ENCODE peak calls at places on chromosome 17, in nine cellular contexts. S is lower lobe of right lung, V is A549, F is tibial artery, M is mesenchymal stem cell, A is AG04450, C is stomach, Z is OCI-LY7, W is small intestine. R is an unnamed sample.

GRCh38 chr17:16918443-16918842 is 53.5 kb downstream of the TNFRSF13B start:
- DNase-seq in M (no peak), S (peak; percentile 20), Z (no peak), A (no peak), W (no peak), F (no peak), C (peak; percentile 7), V (no peak), R (peak; percentile 27)

GRCh38 chr17:51745993-51746392 is 412.5 kb downstream of the CA10 start:
- DNase-seq in Z (no peak), F (no peak), A (no peak), W (no peak), V (peak; percentile 18), S (no peak), M (no peak), C (no peak), R (no peak)

GRCh38 chr17:42118545-42118944 is 2.6 kb downstream of the KAT2A start:
- DNase-seq in S (no peak), V (peak; percentile 61), A (no peak), M (peak; percentile 37), Z (peak; percentile 71), C (peak; percentile 50), F (no peak), W (peak; percentile 37), R (no peak)

GRCh38 chr17:79023886-79024771 is at the start of gene C1QTNF1:
- DNase-seq in V (peak; percentile 35), M (peak; percentile 60), Z (no peak), F (peak; percentile 84), S (peak; percentile 69), W (peak; percentile 49), A (no peak), C (peak; percentile 49), R (peak; percentile 73)

GRCh38 chr17:72691601-72692000 is 400.9 kb downstream of the SLC39A11 start:
- DNase-seq in V (peak; percentile 57), Z (no peak), W (no peak), F (no peak), A (peak; percentile 78), S (no peak), C (no peak), M (no peak), R (no peak)

GRCh38 chr17:21042434-21043295 is at the start of gene USP22:
- DNase-seq in M (no peak), F (no peak), S (peak; percentile 66), C (peak; percentile 31), Z (peak; percentile 98), A (no peak), W (no peak), V (no peak), R (peak; percentile 40)

GRCh38 chr17:57570740-57571344 is 174.3 kb downstream of the CCDC182 start:
- DNase-seq in Z (no peak), C (no peak), A (no peak), M (no peak), F (no peak), V (no peak), W (no peak), S (no peak), R (no peak)

GRCh38 chr17:78650093-78650715 is 73.0 kb upstream of the DNAH17 start:
- DNase-seq in F (no peak), Z (no peak), A (no peak), S (no peak), C (no peak), V (peak; percentile 37), W (no peak), M (no peak), R (no peak)

GRCh38 chr17:30720013-30720471 is 104.5 kb downstream of the CRLF3 start:
- DNase-seq in F (peak; percentile 58), S (peak; percentile 26), C (peak; percentile 15), W (no peak), V (no peak), A (no peak), Z (no peak), M (no peak), R (peak; percentile 14)

GRCh38 chr17:8473451-8474192 is 37.9 kb downstream of the NDEL1 start:
- DNase-seq in V (no peak), W (no peak), A (no peak), C (no peak), M (no peak), Z (no peak), S (no peak), F (no peak), R (no peak)

GRCh38 chr17:8576895-8577294 is 53.6 kb downstream of the MYH10 start:
- DNase-seq in F (no peak), M (no peak), A (no peak), Z (no peak), C (no peak), V (no peak), W (no peak), S (no peak), R (no peak)

GRCh38 chr17:61689610-61690180 is 98.7 kb upstream of the NACA2 start:
- DNase-seq in A (no peak), C (no peak), S (no peak), W (no peak), F (no peak), V (no peak), M (peak; percentile 24), Z (no peak), R (no peak)

GRCh38 chr17:72139213-72139612 is 18.4 kb downstream of the SOX9 start:
- DNase-seq in M (peak; percentile 48), Z (no peak), A (no peak), C (no peak), F (no peak), V (no peak), S (no peak), W (no peak), R (no peak)

GRCh38 chr17:55632893-55633292 is 89.8 kb downstream of the TMEM100 start:
- DNase-seq in C (no peak), S (no peak), Z (no peak), M (no peak), W (no peak), A (no peak), V (no peak), F (no peak), R (no peak)

GRCh38 chr17:30782206-30782605 is 42.3 kb downstream of the CRLF3 start:
- DNase-seq in C (no peak), V (no peak), S (no peak), A (no peak), F (no peak), W (no peak), Z (no peak), M (no peak), R (no peak)

GRCh38 chr17:75983501-75984181 is 4.6 kb downstream of the TEN1 start:
- DNase-seq in Z (no peak), F (peak; percentile 57), W (no peak), S (peak; percentile 64), M (no peak), C (peak; percentile 56), V (no peak), A (no peak), R (no peak)

GRCh38 chr17:79088997-79089328 is 14.3 kb downstream of the ENGASE start:
- DNase-seq in W (no peak), S (no peak), A (no peak), Z (no peak), V (no peak), M (no peak), F (no peak), C (no peak), R (no peak)

GRCh38 chr17:48513097-48513496 is 17.7 kb downstream of the HOXB1 start:
- DNase-seq in F (no peak), C (no peak), W (peak; percentile 27), V (no peak), Z (no peak), S (no peak), A (no peak), M (no peak), R (no peak)
- H3K4me3 ChIP-seq in F (no peak overlapping the region), C (no peak overlapping the region), W (no peak overlapping the region), V (no peak overlapping the region), Z (no peak overlapping the region), S (peak overlapping the region; percentile 3), A (no peak overlapping the region), M (no peak overlapping the region), R (no peak overlapping the region)

DNA sequence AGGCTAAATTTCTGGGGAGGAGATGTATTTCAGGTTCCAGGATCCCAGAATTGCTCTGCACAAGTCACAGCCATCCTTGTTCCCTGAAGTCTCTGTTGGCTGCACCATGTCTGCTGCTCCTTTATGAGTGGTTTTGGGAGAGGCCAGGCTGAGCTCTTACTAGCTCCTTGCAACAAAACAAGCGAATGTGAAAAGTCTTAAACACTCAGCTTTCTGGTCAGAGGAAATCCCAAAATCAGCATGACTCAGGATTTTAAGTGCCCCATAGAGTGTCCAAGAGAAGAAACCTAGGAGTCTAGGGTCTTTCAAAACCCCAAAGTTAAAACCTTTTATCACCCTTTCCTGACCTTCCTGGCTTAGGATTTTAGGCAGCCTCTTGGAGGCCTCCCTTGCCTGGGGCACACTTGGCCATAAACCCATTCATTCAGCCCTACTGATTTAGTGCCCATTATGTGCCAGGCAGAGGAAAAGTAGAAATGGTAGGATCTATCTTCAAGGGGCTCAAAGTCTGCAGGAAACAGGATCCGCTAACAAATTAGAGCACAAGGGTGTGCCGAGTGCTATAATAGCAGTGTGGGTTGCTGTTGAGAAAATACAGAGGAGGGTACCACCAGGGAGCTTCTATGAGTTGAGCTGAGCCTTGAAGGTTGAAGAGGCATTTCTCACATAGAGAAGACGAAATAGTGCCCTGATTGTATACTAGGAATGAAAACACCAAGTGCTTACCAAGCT is 36.9 kb downstream of the SOST start:
- DNase-seq in C (no peak), V (peak; percentile 75), Z (no peak), M (peak; percentile 31), S (no peak), A (no peak), F (no peak), W (no peak), R (no peak)
- H3K4me3 ChIP-seq in C (peak overlapping the region; percentile 83), V (peak overlapping the region; percentile 53), Z (no peak overlapping the region), M (peak overlapping the region; percentile 78), S (no peak overlapping the region), A (no peak overlapping the region), F (no peak overlapping the region), W (no peak overlapping the region), R (no peak overlapping the region)

DNA sequence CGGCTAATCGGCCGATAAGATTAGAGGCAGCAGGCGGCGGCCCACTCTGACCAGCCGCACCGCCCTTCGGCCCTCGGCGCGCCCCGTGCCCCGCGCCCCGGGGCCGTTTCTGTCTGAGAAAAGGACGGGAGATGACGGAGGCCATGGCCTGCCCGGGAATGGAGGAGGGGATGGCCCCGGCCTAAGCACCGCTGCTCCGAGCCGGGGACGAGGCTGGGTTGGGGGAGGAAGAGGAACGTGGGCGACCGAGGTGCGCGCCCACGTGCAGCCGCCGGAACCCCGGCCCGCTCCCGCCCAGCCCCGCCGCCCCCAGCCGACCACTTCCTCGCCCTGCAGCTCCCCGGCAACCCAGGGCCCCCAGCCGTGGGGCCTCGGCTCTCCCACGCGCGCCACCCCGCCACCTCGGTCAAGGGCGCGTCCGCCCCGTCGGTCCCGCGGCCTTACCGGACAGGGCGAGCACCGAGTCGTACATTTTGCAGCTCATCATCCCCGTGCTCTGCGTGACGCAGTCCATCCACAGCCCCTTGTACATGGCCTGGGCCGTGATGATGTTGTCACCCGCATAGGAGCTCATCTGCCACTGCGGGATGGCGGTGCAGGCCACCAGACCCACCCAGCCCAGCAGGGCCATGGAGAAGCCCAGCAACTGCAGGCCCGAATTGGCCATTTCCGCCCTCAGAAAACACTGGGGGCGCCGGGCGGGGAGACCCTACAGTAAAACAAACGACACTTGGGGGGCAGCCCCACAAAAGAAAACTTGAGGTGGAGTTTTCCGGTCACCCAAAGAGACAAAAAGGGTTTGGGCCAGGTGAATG is 694 bp downstream of the CLDN7 start:
- DNase-seq in M (no peak), C (no peak), F (no peak), S (peak; percentile 55), Z (no peak), A (no peak), V (no peak), W (no peak), R (no peak)
- H3K4me3 ChIP-seq in M (peak overlapping the region; percentile 68), C (peak overlapping the region; percentile 49), F (peak overlapping the region; percentile 52), S (peak overlapping the region; percentile 67), Z (no peak overlapping the region), A (peak overlapping the region; percentile 40), V (no peak overlapping the region), W (peak overlapping the region; percentile 75), R (peak overlapping the region; percentile 77)

GRCh38 chr17:35807371-35808144 is 1.7 kb upstream of the TAF15 start:
- DNase-seq in Z (no peak), M (peak; percentile 59), A (no peak), V (no peak), S (no peak), C (no peak), F (no peak), W (no peak), R (no peak)
- H3K4me3 ChIP-seq in Z (peak overlapping the region; percentile 91), M (no peak overlapping the region), A (no peak overlapping the region), V (no peak overlapping the region), S (no peak overlapping the region), C (no peak overlapping the region), F (no peak overlapping the region), W (no peak overlapping the region), R (no peak overlapping the region)

R was measured in colonic mucosa.